ENCODE peak calls at places on chromosomes 12 and 14, in four cellular contexts. One of them, this sample, is unnamed.

GRCh38 chr14:77616454-77617229 is at the start of gene SPTLC2:
- DNase-seq in SK-N-SH: peak
- DNase-seq in HepG2: peak
- DNase-seq in GM12878: peak
- DNase-seq in this sample: peak

GRCh38 chr14:31441273-31442110 is 15.8 kb downstream of the DTD2 start:
- DNase-seq in SK-N-SH: no peak
- DNase-seq in GM12878: no peak
- DNase-seq in HepG2: no peak
- DNase-seq in this sample: peak

GRCh38 chr14:44798386-44799242 is 163.1 kb downstream of the KLHL28 start:
- DNase-seq in GM12878: no peak
- DNase-seq in SK-N-SH: peak
- DNase-seq in HepG2: no peak
- DNase-seq in this sample: no peak

GRCh38 chr12:111428081-111428727 is 22.5 kb downstream of the SH2B3 start:
- DNase-seq in SK-N-SH: no peak
- DNase-seq in GM12878: no peak
- DNase-seq in HepG2: no peak
- DNase-seq in this sample: no peak

GRCh38 chr14:31884238-31884637 is 192.9 kb upstream of the ARHGAP5 start:
- DNase-seq in HepG2: no peak
- DNase-seq in SK-N-SH: no peak
- DNase-seq in GM12878: no peak
- DNase-seq in this sample: no peak

GRCh38 chr14:98940693-98941437 is 331.1 kb downstream of the BCL11B start:
- DNase-seq in HepG2: no peak
- DNase-seq in GM12878: no peak
- DNase-seq in SK-N-SH: no peak
- DNase-seq in this sample: no peak

GRCh38 chr12:28941248-28941647 is 207.8 kb upstream of the FAR2 start:
- DNase-seq in SK-N-SH: no peak
- DNase-seq in GM12878: no peak
- DNase-seq in HepG2: no peak
- DNase-seq in this sample: no peak

GRCh38 chr12:63066136-63066535 is 84.9 kb downstream of the AVPR1A start:
- DNase-seq in SK-N-SH: no peak
- DNase-seq in HepG2: no peak
- DNase-seq in GM12878: no peak
- DNase-seq in this sample: no peak

GRCh38 chr12:88914967-88915366 is 334.7 kb upstream of the KITLG start:
- DNase-seq in HepG2: no peak
- DNase-seq in SK-N-SH: no peak
- DNase-seq in GM12878: no peak
- DNase-seq in this sample: no peak

DNA sequence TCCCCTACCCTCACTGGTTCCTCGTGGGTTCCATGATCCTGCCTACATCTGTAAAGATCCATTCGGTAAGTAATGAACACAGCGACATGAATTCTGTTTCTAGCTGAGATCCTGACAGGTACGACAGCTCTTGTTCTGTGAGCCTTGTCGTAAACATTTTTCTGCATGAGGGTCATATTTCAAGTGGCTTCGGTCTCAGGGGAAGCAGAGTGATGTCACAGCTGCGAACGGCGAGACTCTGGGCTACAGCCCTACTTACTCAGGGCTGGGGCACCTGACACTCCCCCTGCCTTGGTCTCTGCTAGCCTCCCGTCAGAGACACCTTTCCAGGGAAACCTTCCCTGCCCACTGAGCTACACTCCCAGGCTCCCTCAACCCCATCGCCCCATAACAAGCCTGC is 85.8 kb downstream of the RBM19 start:
- DNase-seq in SK-N-SH: no peak
- DNase-seq in HepG2: no peak
- DNase-seq in GM12878: no peak
- DNase-seq in this sample: no peak
- TF ChIP-seq PBX3 in SK-N-SH: no peak
- TF ChIP-seq PBX3 in HepG2: no peak
- TF ChIP-seq PBX3 in GM12878: no peak
- TF ChIP-seq PBX3 in this sample: no peak

GRCh38 chr12:132687211-132688164 is at the start of the genes POLE and PXMP2:
- DNase-seq in SK-N-SH: peak
- DNase-seq in GM12878: peak
- DNase-seq in HepG2: peak
- DNase-seq in this sample: peak
- TF ChIP-seq REST in SK-N-SH: peak
- TF ChIP-seq REST in GM12878: no peak
- TF ChIP-seq REST in HepG2: no peak
- TF ChIP-seq REST in this sample: peak

GRCh38 chr12:81147286-81147919 is 69.5 kb downstream of the ACSS3 start:
- DNase-seq in HepG2: peak
- DNase-seq in GM12878: no peak
- DNase-seq in SK-N-SH: no peak
- DNase-seq in this sample: no peak
- TF ChIP-seq PBX3 in HepG2: no peak
- TF ChIP-seq PBX3 in GM12878: no peak
- TF ChIP-seq PBX3 in SK-N-SH: no peak
- TF ChIP-seq PBX3 in this sample: no peak

GRCh38 chr12:106138646-106139421 is at the start of gene NUAK1:
- DNase-seq in SK-N-SH: peak
- DNase-seq in HepG2: no peak
- DNase-seq in GM12878: no peak
- DNase-seq in this sample: peak

GRCh38 chr12:106137456-106138278 is 1.1 kb downstream of the NUAK1 start:
- DNase-seq in GM12878: no peak
- DNase-seq in SK-N-SH: no peak
- DNase-seq in HepG2: no peak
- DNase-seq in this sample: no peak

GRCh38 chr12:106139422-106140141 is 828 bp upstream of the NUAK1 start:
- DNase-seq in GM12878: no peak
- DNase-seq in HepG2: peak
- DNase-seq in SK-N-SH: no peak
- DNase-seq in this sample: peak

GRCh38 chr12:106136263-106136662 is 2.5 kb downstream of the NUAK1 start:
- DNase-seq in SK-N-SH: peak
- DNase-seq in HepG2: peak
- DNase-seq in GM12878: no peak
- DNase-seq in this sample: peak

DNA sequence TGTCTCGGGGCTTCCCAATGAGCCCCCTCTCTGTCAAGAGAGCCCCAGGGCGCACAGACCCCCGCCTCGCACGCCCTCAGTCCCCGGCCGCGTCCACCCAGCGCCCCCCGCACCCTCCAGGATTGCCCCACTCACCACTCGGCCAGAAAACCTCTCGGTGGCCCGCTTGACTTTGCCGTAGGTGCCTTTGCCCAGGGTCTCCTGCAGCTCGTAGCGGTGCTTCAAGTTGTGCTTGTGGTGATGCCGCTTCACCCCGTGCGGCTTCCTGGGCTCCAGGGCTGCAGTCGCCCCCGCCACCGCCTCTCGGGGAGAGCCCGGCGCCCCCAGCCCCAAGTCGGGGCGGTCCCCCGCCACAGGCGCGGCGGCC is 492 bp downstream of the NUAK1 start:
- DNase-seq in SK-N-SH: no peak
- DNase-seq in HepG2: no peak
- DNase-seq in GM12878: no peak
- DNase-seq in this sample: no peak
- TF ChIP-seq REST in SK-N-SH: no peak
- TF ChIP-seq REST in HepG2: no peak
- TF ChIP-seq REST in GM12878: no peak
- TF ChIP-seq REST in this sample: no peak

This sample was measured in A549.